ENCODE peak calls at places on chromosome 10, in five cellular contexts. One of them, this sample, is unnamed. For H3K4me1, the result is how much of the 10 kb centered on the place peaks cover.

GRCh38 chr10:86160890-86161585 is 205.6 kb downstream of the GRID1 start:
- DNase-seq in lower lobe of right lung: no peak
- DNase-seq in NT2/D1: no peak
- DNase-seq in cardiac muscle cell: no peak
- DNase-seq in aorta: peak
- DNase-seq in this sample: no peak

GRCh38 chr10:130013938-130014733 is 50.1 kb upstream of the EBF3 start:
- DNase-seq in lower lobe of right lung: no peak
- DNase-seq in NT2/D1: no peak
- DNase-seq in cardiac muscle cell: no peak
- DNase-seq in aorta: no peak
- DNase-seq in this sample: no peak

GRCh38 chr10:86393401-86393800 is 26.8 kb upstream of the GRID1 start:
- DNase-seq in lower lobe of right lung: no peak
- DNase-seq in NT2/D1: no peak
- DNase-seq in cardiac muscle cell: no peak
- DNase-seq in aorta: no peak
- DNase-seq in this sample: no peak

GRCh38 chr10:25694976-25695375 is 239.1 kb upstream of the MYO3A start:
- DNase-seq in lower lobe of right lung: no peak
- DNase-seq in NT2/D1: no peak
- DNase-seq in cardiac muscle cell: no peak
- DNase-seq in aorta: no peak
- DNase-seq in this sample: no peak

GRCh38 chr10:29204119-29204518 is 84.8 kb upstream of the LYZL1 start:
- DNase-seq in lower lobe of right lung: no peak
- DNase-seq in NT2/D1: peak
- DNase-seq in cardiac muscle cell: peak
- DNase-seq in aorta: no peak
- DNase-seq in this sample: peak

GRCh38 chr10:83427101-83427500 is 712.2 kb upstream of the GHITM start:
- DNase-seq in lower lobe of right lung: no peak
- DNase-seq in NT2/D1: no peak
- DNase-seq in cardiac muscle cell: no peak
- DNase-seq in aorta: no peak
- DNase-seq in this sample: no peak

GRCh38 chr10:21364196-21365114 is 161.0 kb downstream of the SKIDA1 start:
- DNase-seq in lower lobe of right lung: no peak
- DNase-seq in NT2/D1: peak
- DNase-seq in cardiac muscle cell: peak
- DNase-seq in aorta: no peak
- DNase-seq in this sample: peak

GRCh38 chr10:47361293-47361692 is 13.1 kb downstream of the RBP3 start:
- DNase-seq in lower lobe of right lung: no peak
- DNase-seq in NT2/D1: peak
- DNase-seq in cardiac muscle cell: peak
- DNase-seq in aorta: peak
- DNase-seq in this sample: peak

GRCh38 chr10:121536271-121536918 is 61.8 kb downstream of the FGFR2 start:
- DNase-seq in lower lobe of right lung: no peak
- DNase-seq in NT2/D1: peak
- DNase-seq in cardiac muscle cell: no peak
- DNase-seq in aorta: no peak
- DNase-seq in this sample: no peak

GRCh38 chr10:100969175-100970075 is at the start of gene SEMA4G:
- DNase-seq in lower lobe of right lung: peak
- DNase-seq in NT2/D1: peak
- DNase-seq in cardiac muscle cell: peak
- DNase-seq in aorta: peak
- DNase-seq in this sample: peak

GRCh38 chr10:60139290-60139689 is 232.9 kb upstream of the CCDC6 start:
- DNase-seq in lower lobe of right lung: no peak
- DNase-seq in NT2/D1: no peak
- DNase-seq in cardiac muscle cell: peak
- DNase-seq in aorta: no peak
- DNase-seq in this sample: no peak

GRCh38 chr10:125377368-125377767 is 217.0 kb upstream of the CTBP2 start:
- DNase-seq in lower lobe of right lung: no peak
- DNase-seq in NT2/D1: no peak
- DNase-seq in cardiac muscle cell: no peak
- DNase-seq in aorta: no peak
- DNase-seq in this sample: no peak

GRCh38 chr10:48333856-48334255 is 27.4 kb downstream of the MAPK8 start:
- DNase-seq in lower lobe of right lung: no peak
- DNase-seq in NT2/D1: no peak
- DNase-seq in cardiac muscle cell: no peak
- DNase-seq in aorta: peak
- DNase-seq in this sample: no peak

GRCh38 chr10:92873029-92873428 is 24.7 kb downstream of the EXOC6 start:
- DNase-seq in lower lobe of right lung: no peak
- DNase-seq in NT2/D1: no peak
- DNase-seq in cardiac muscle cell: no peak
- DNase-seq in aorta: no peak
- DNase-seq in this sample: no peak

GRCh38 chr10:103838095-103838395 is 17.3 kb downstream of the SH3PXD2A start:
- DNase-seq in lower lobe of right lung: no peak
- DNase-seq in NT2/D1: no peak
- DNase-seq in cardiac muscle cell: peak
- DNase-seq in aorta: no peak
- DNase-seq in this sample: no peak

GRCh38 chr10:14332895-14333294 is 2.2 kb upstream of the FRMD4A start:
- DNase-seq in lower lobe of right lung: no peak
- DNase-seq in NT2/D1: no peak
- DNase-seq in cardiac muscle cell: no peak
- DNase-seq in aorta: no peak
- DNase-seq in this sample: no peak

GRCh38 chr10:85673270-85673669 is 693.3 kb downstream of the GRID1 start:
- DNase-seq in lower lobe of right lung: no peak
- DNase-seq in NT2/D1: no peak
- DNase-seq in cardiac muscle cell: no peak
- DNase-seq in aorta: no peak
- DNase-seq in this sample: no peak

GRCh38 chr10:123393170-123393569 is 239.0 kb downstream of the BUB3 start:
- DNase-seq in lower lobe of right lung: no peak
- DNase-seq in NT2/D1: no peak
- DNase-seq in cardiac muscle cell: no peak
- DNase-seq in aorta: no peak
- DNase-seq in this sample: no peak
- H3K4me1 ChIP-seq in lower lobe of right lung: under half
- H3K4me1 ChIP-seq in NT2/D1: under half
- H3K4me1 ChIP-seq in cardiac muscle cell: under half
- H3K4me1 ChIP-seq in aorta: under half
- H3K4me1 ChIP-seq in this sample: under half

GRCh38 chr10:67087140-67087436 is 161.3 kb downstream of the LRRTM3 start:
- DNase-seq in lower lobe of right lung: no peak
- DNase-seq in NT2/D1: no peak
- DNase-seq in cardiac muscle cell: no peak
- DNase-seq in aorta: no peak
- DNase-seq in this sample: no peak
- H3K4me1 ChIP-seq in lower lobe of right lung: under half
- H3K4me1 ChIP-seq in NT2/D1: under half
- H3K4me1 ChIP-seq in cardiac muscle cell: under half
- H3K4me1 ChIP-seq in aorta: under half
- H3K4me1 ChIP-seq in this sample: under half

GRCh38 chr10:43402880-43403452 is 6.0 kb downstream of the HNRNPF start:
- DNase-seq in lower lobe of right lung: no peak
- DNase-seq in NT2/D1: no peak
- DNase-seq in cardiac muscle cell: no peak
- DNase-seq in aorta: no peak
- DNase-seq in this sample: no peak

GRCh38 chr10:43399911-43400310 is 9.1 kb downstream of the HNRNPF start:
- DNase-seq in lower lobe of right lung: no peak
- DNase-seq in NT2/D1: no peak
- DNase-seq in cardiac muscle cell: no peak
- DNase-seq in aorta: no peak
- DNase-seq in this sample: no peak

GRCh38 chr10:43398939-43399871 is 9.8 kb downstream of the HNRNPF start:
- DNase-seq in lower lobe of right lung: no peak
- DNase-seq in NT2/D1: no peak
- DNase-seq in cardiac muscle cell: no peak
- DNase-seq in aorta: no peak
- DNase-seq in this sample: no peak

GRCh38 chr10:43402176-43402575 is 6.8 kb downstream of the HNRNPF start:
- DNase-seq in lower lobe of right lung: no peak
- DNase-seq in NT2/D1: no peak
- DNase-seq in cardiac muscle cell: no peak
- DNase-seq in aorta: no peak
- DNase-seq in this sample: no peak

DNA sequence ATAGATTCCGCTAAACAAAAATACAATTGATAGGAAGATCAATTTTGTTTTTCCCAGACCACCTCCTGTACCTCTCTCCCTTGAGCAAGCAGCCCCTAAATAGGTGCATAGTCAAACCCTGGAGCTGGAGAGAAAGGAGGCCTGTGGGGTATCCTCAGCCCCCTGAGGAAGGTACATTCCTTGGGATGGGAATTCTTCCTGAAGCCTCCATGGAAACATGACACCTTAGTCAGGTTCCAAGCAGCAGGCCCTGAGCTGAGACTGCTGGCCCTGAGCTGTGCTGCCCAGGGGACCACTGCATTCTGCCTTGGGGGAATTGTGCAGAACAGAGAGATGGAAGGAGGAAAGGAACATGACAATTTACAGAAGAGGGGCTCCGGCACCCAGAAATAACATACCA is 7.4 kb downstream of the HNRNPF start:
- DNase-seq in lower lobe of right lung: no peak
- DNase-seq in NT2/D1: no peak
- DNase-seq in cardiac muscle cell: no peak
- DNase-seq in aorta: no peak
- DNase-seq in this sample: no peak
- H3K4me1 ChIP-seq in lower lobe of right lung: half or more
- H3K4me1 ChIP-seq in NT2/D1: under half
- H3K4me1 ChIP-seq in cardiac muscle cell: under half
- H3K4me1 ChIP-seq in aorta: under half
- H3K4me1 ChIP-seq in this sample: under half

GRCh38 chr10:7478727-7479457 is 68.1 kb upstream of the SFMBT2 start:
- DNase-seq in lower lobe of right lung: no peak
- DNase-seq in NT2/D1: no peak
- DNase-seq in cardiac muscle cell: no peak
- DNase-seq in aorta: no peak
- DNase-seq in this sample: no peak
- H3K4me1 ChIP-seq in lower lobe of right lung: under half
- H3K4me1 ChIP-seq in NT2/D1: under half
- H3K4me1 ChIP-seq in cardiac muscle cell: under half
- H3K4me1 ChIP-seq in aorta: under half
- H3K4me1 ChIP-seq in this sample: under half

DNA sequence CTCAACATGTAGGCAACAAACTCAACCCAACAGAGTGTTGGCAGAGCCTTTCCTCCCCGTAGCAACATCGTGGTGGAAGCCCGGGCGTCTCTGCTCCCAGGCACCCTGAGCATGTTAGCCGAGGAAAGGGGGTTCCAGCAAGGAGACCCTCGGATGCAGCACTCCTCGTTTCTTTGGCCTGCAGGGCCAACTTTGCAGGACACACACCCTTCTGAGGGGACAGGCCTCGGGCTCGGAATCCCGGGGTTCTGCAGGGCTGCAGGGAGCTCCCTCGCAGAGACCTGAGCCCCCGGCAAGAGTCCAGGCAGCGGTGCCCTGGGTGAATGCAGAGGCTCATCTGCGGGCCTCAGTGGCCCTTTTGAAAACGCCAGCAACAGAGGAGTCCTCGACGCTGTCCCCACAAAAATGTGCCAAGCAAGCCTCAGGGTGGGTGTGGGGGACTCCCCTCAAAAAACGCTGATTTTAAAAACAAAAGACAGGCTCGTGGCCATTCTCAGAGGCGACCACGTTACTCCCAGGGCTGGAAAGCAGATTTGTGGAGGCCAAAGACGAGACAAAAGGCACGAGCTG is 1.4 kb downstream of the FAM171A1 start:
- DNase-seq in lower lobe of right lung: no peak
- DNase-seq in NT2/D1: no peak
- DNase-seq in cardiac muscle cell: peak
- DNase-seq in aorta: peak
- DNase-seq in this sample: no peak
- H3K4me1 ChIP-seq in lower lobe of right lung: under half
- H3K4me1 ChIP-seq in NT2/D1: under half
- H3K4me1 ChIP-seq in cardiac muscle cell: under half
- H3K4me1 ChIP-seq in aorta: under half
- H3K4me1 ChIP-seq in this sample: under half

DNA sequence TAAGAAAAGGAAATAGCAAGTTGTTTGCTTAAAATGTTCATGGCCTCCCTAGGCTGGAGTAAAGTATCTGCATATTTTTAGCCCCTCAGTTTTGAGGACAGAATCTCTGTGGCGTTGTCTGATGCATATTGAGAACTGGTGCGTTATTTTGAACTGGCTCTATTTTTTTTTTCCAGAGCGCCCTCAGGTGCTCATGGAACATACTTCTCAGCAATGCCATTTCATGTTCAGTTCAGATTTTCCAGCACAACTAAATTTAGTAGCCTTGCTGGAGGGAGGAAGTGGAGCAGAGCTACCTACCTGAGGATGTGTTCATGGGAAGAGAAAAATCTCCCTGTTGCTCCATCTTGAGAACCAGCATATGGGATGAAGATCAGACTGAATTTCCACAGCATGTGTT is 870.5 kb downstream of the LRMDA start:
- DNase-seq in lower lobe of right lung: no peak
- DNase-seq in NT2/D1: no peak
- DNase-seq in cardiac muscle cell: peak
- DNase-seq in aorta: no peak
- DNase-seq in this sample: no peak
- H3K4me1 ChIP-seq in lower lobe of right lung: under half
- H3K4me1 ChIP-seq in NT2/D1: under half
- H3K4me1 ChIP-seq in cardiac muscle cell: under half
- H3K4me1 ChIP-seq in aorta: under half
- H3K4me1 ChIP-seq in this sample: under half

GRCh38 chr10:97714401-97715258 is 1.1 kb downstream of the MARVELD1 start:
- DNase-seq in lower lobe of right lung: peak
- DNase-seq in NT2/D1: no peak
- DNase-seq in cardiac muscle cell: peak
- DNase-seq in aorta: peak
- DNase-seq in this sample: no peak
- H3K4me1 ChIP-seq in lower lobe of right lung: half or more
- H3K4me1 ChIP-seq in NT2/D1: under half
- H3K4me1 ChIP-seq in cardiac muscle cell: under half
- H3K4me1 ChIP-seq in aorta: under half
- H3K4me1 ChIP-seq in this sample: under half

DNA sequence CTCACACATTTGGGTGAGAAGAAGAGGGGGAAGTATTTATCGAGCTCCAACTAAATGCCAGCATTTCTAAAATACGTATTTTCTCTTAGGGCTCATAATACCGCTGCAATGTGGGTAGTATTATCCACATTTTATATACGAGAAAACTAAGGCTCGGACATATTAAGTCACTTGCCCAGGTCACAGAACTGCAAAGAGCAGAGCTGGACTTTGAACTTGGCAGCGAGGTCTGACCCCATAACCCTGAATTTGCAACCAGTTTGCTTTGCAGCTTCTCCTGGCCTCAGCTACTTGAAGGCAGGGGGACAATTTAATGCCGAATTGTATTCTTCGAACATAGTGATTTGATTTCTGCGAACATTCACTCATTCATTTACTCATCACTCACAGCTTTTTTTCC is 7.2 kb downstream of the ABLIM1 start:
- DNase-seq in lower lobe of right lung: no peak
- DNase-seq in NT2/D1: no peak
- DNase-seq in cardiac muscle cell: no peak
- DNase-seq in aorta: no peak
- DNase-seq in this sample: no peak
- H3K4me1 ChIP-seq in lower lobe of right lung: half or more
- H3K4me1 ChIP-seq in NT2/D1: under half
- H3K4me1 ChIP-seq in cardiac muscle cell: under half
- H3K4me1 ChIP-seq in aorta: under half
- H3K4me1 ChIP-seq in this sample: under half